ENCODE peak calls at places on chromosome 19, in eight cellular contexts. Y, N, V, T, W, O, X and I are unnamed samples.

GRCh38 chr19:13100031-13100588 is 2.5 kb downstream of the LYL1 start:
- DNase-seq in Y (no peak), N (no peak), V (no peak), T (peak), W (no peak), O (no peak), X (no peak), I (no peak)

GRCh38 chr19:35350591-35350990 is 2.9 kb downstream of the FFAR1 start:
- DNase-seq in Y (peak), N (no peak), V (no peak), T (peak), W (no peak), O (no peak), X (no peak), I (no peak)

GRCh38 chr19:48633148-48634035 is 3.8 kb downstream of the DBP start:
- DNase-seq in Y (no peak), N (no peak), V (peak), T (peak), W (no peak), O (no peak), X (no peak), I (no peak)

GRCh38 chr19:6564393-6564792 is 26.6 kb downstream of the CD70 start:
- DNase-seq in Y (no peak), N (no peak), V (no peak), T (no peak), W (no peak), O (no peak), X (no peak), I (no peak)

GRCh38 chr19:32599736-32600157 is 18.8 kb downstream of the PDCD5 start:
- DNase-seq in Y (no peak), N (no peak), V (peak), T (no peak), W (no peak), O (peak), X (no peak), I (peak)

GRCh38 chr19:46125447-46125846 is 959 bp upstream of the IGFL3 start:
- DNase-seq in Y (no peak), N (no peak), V (no peak), T (no peak), W (no peak), O (no peak), X (no peak), I (no peak)

GRCh38 chr19:6425732-6426686 is 1.4 kb upstream of the KHSRP start:
- DNase-seq in Y (no peak), N (no peak), V (peak), T (no peak), W (no peak), O (no peak), X (no peak), I (no peak)

GRCh38 chr19:1830568-1830967 is 17.7 kb downstream of the REXO1 start:
- DNase-seq in Y (no peak), N (no peak), V (no peak), T (no peak), W (no peak), O (no peak), X (no peak), I (no peak)

GRCh38 chr19:43662487-43662886 is 7.5 kb downstream of the PLAUR start:
- DNase-seq in Y (peak), N (no peak), V (peak), T (no peak), W (no peak), O (no peak), X (no peak), I (no peak)

GRCh38 chr19:54905908-54906511 is at the start of gene NCR1:
- DNase-seq in Y (peak), N (no peak), V (no peak), T (no peak), W (no peak), O (no peak), X (no peak), I (no peak)

GRCh38 chr19:40255619-40256166 is 29.2 kb upstream of the CCNP start:
- DNase-seq in Y (no peak), N (no peak), V (no peak), T (no peak), W (no peak), O (no peak), X (no peak), I (no peak)

GRCh38 chr19:18364826-18365528 is 21.0 kb upstream of the GDF15 start:
- DNase-seq in Y (no peak), N (peak), V (no peak), T (peak), W (peak), O (peak), X (peak), I (peak)
- H3K27ac ChIP-seq in Y (peak), N (peak), V (peak), T (peak), W (peak), O (peak), X (peak), I (peak)

DNA sequence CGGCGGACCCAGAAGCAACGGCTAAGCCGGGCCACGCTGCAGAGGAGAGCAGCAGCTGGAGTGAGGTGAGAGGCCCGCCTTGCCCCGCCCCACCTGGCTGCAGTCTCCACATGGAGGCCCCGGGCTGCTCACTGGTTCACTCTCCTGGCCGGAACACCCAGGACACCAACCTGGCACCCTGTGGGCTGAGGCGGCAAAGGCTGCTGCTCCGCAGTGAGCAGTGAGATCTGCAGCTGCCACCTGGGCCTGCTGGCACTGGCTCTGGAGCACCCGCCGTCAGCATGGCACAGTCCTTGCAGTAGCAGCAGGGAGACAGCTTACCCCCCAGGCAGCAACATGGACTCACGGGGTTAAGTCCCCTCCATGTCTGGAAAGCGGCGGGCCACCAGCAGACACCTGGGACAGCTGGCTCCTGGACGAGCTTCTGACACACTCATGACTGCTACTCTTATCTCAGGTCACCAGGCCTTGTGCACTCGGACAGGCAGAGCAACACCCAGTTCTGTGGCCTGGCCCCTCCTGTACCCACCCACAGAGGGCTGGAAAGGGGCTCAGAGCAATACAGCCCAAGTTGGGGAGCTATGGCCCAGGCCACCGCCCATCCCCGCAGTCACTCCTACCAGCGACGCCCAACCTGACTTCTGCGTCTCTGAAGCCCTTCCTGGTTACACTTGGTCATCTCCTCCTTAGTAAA is 13.2 kb upstream of the KPTN start:
- DNase-seq in Y (no peak), N (no peak), V (peak), T (no peak), W (no peak), O (no peak), X (no peak), I (no peak)
- H3K27ac ChIP-seq in Y (no peak), N (no peak), V (peak), T (no peak), W (no peak), O (no peak), X (peak), I (no peak)

GRCh38 chr19:4749870-4750269 is 26.2 kb upstream of the DPP9 start:
- DNase-seq in Y (no peak), N (no peak), V (no peak), T (no peak), W (no peak), O (no peak), X (no peak), I (no peak)
- H3K27ac ChIP-seq in Y (no peak), N (no peak), V (no peak), T (no peak), W (no peak), O (no peak), X (no peak), I (no peak)

GRCh38 chr19:38304352-38304865 is 358 bp downstream of the C19orf33 start:
- DNase-seq in Y (no peak), N (no peak), V (no peak), T (no peak), W (no peak), O (no peak), X (no peak), I (no peak)
- H3K27ac ChIP-seq in Y (no peak), N (no peak), V (peak), T (no peak), W (peak), O (peak), X (no peak), I (peak)

GRCh38 chr19:38974599-38975213 is 836 bp downstream of the FBXO17 start:
- DNase-seq in Y (no peak), N (no peak), V (no peak), T (no peak), W (no peak), O (no peak), X (peak), I (no peak)
- H3K27ac ChIP-seq in Y (no peak), N (peak), V (peak), T (peak), W (peak), O (peak), X (peak), I (peak)

DNA sequence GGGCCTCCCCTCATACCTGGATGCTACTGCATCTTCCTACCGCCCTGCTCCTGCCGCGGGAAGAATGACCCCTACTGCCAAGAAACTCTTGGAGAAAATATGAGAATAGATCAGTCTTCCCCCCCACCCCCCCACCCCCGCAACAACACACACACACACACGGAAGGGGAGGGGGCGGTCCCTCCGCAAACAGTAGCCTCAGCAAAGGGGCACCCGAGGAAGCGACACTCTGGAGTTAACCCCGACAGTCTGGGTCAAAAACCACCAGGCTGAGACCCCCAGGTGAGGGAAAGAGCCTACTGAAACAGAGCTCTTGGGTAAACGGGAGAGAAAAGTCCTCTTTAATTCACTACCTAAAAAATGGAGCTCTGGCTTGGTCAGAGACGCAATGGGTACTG is 1.2 kb downstream of the MED26 start:
- DNase-seq in Y (no peak), N (no peak), V (no peak), T (no peak), W (no peak), O (no peak), X (no peak), I (no peak)
- H3K27ac ChIP-seq in Y (no peak), N (peak), V (peak), T (peak), W (peak), O (no peak), X (peak), I (peak)